ENCODE peak calls at places on chromosome 3, in nine cellular contexts. S is thyroid gland, K is GM10248, C is cardiac muscle cell, I is foreskin fibroblast, D is brain microvascular endothelial cell, X is fibroblast of the aortic adventitia, B is fibroblast of pulmonary artery, N is ovary. M is an unnamed sample.

GRCh38 chr3:129005526-129006303 is 4.6 kb downstream of the EFCC1 start:
- DNase-seq in S (peak; percentile 62), K (no peak), C (no peak), I (peak; percentile 28), D (no peak), X (peak; percentile 40), B (peak; percentile 59), N (peak; percentile 88), M (no peak)

GRCh38 chr3:28250999-28251398 is 9.6 kb downstream of the CMC1 start:
- DNase-seq in S (no peak), K (no peak), C (no peak), I (peak; percentile 26), D (no peak), X (no peak), B (no peak), N (no peak), M (no peak)

GRCh38 chr3:51530485-51530884 is 8.0 kb upstream of the RAD54L2 start:
- DNase-seq in S (no peak), K (no peak), C (no peak), I (no peak), D (no peak), X (no peak), B (no peak), N (no peak), M (no peak)

GRCh38 chr3:115272036-115272824 is 125.1 kb upstream of the ZBTB20 start:
- DNase-seq in S (no peak), K (no peak), C (no peak), I (peak; percentile 66), D (peak; percentile 51), X (peak; percentile 79), B (peak; percentile 70), N (no peak), M (no peak)

GRCh38 chr3:147775816-147776530 is 366.8 kb downstream of the ZIC1 start:
- DNase-seq in S (no peak), K (no peak), C (no peak), I (no peak), D (no peak), X (peak; percentile 78), B (peak; percentile 9), N (no peak), M (no peak)

GRCh38 chr3:52429779-52430415 is 15.0 kb downstream of the SEMA3G start:
- DNase-seq in S (no peak), K (no peak), C (no peak), I (no peak), D (peak; percentile 41), X (no peak), B (peak; percentile 32), N (peak; percentile 13), M (no peak)

GRCh38 chr3:195221015-195221853 is 49.7 kb downstream of the XXYLT1 start:
- DNase-seq in S (peak; percentile 65), K (no peak), C (no peak), I (peak; percentile 60), D (no peak), X (peak; percentile 36), B (peak; percentile 58), N (peak; percentile 56), M (no peak)

GRCh38 chr3:155382396-155383042 is 89.0 kb upstream of the STRIT1 start:
- DNase-seq in S (peak; percentile 72), K (peak; percentile 23), C (peak; percentile 87), I (peak; percentile 93), D (peak; percentile 72), X (peak; percentile 77), B (peak; percentile 65), N (peak; percentile 23), M (peak; percentile 19)

GRCh38 chr3:40398346-40398745 is 11.4 kb downstream of the ENTPD3 start:
- DNase-seq in S (no peak), K (no peak), C (peak; percentile 7), I (peak; percentile 28), D (no peak), X (peak; percentile 28), B (no peak), N (no peak), M (no peak)

GRCh38 chr3:82783188-82783587 is 1021.7 kb upstream of the GBE1 start:
- DNase-seq in S (no peak), K (no peak), C (no peak), I (no peak), D (no peak), X (no peak), B (no peak), N (no peak), M (no peak)

GRCh38 chr3:171620825-171621434 is 160.7 kb upstream of the TNIK start:
- DNase-seq in S (no peak), K (no peak), C (no peak), I (peak; percentile 27), D (peak; percentile 83), X (peak; percentile 44), B (peak; percentile 41), N (no peak), M (no peak)

GRCh38 chr3:53244281-53244680 is 11.5 kb downstream of the TKT start:
- DNase-seq in S (no peak), K (no peak), C (no peak), I (no peak), D (no peak), X (no peak), B (no peak), N (no peak), M (no peak)

GRCh38 chr3:128903501-128903900 is 24.1 kb downstream of the ACAD9 start:
- DNase-seq in S (no peak), K (no peak), C (no peak), I (no peak), D (no peak), X (no peak), B (no peak), N (no peak), M (no peak)

GRCh38 chr3:39779511-39780230 is 29.7 kb upstream of the MYRIP start:
- DNase-seq in S (no peak), K (no peak), C (no peak), I (no peak), D (no peak), X (no peak), B (no peak), N (no peak), M (no peak)

GRCh38 chr3:4888913-4889846 is 90.1 kb upstream of the BHLHE40 start:
- DNase-seq in S (no peak), K (peak; percentile 50), C (no peak), I (no peak), D (no peak), X (no peak), B (peak; percentile 30), N (no peak), M (no peak)

GRCh38 chr3:38471260-38471857 is 17.7 kb downstream of the ACVR2B start:
- DNase-seq in S (no peak), K (no peak), C (no peak), I (no peak), D (no peak), X (no peak), B (no peak), N (no peak), M (no peak)

GRCh38 chr3:61841111-61841845 is 279.9 kb downstream of the PTPRG start:
- DNase-seq in S (no peak), K (no peak), C (no peak), I (peak; percentile 68), D (peak; percentile 48), X (peak; percentile 64), B (peak; percentile 84), N (no peak), M (no peak)

GRCh38 chr3:141240290-141241247 is 8.9 kb downstream of the PXYLP1 start:
- DNase-seq in S (no peak), K (no peak), C (no peak), I (peak; percentile 63), D (no peak), X (no peak), B (peak; percentile 62), N (no peak), M (no peak)

GRCh38 chr3:196016485-196016884 is 65.4 kb downstream of the TFRC start:
- DNase-seq in S (no peak), K (no peak), C (no peak), I (peak; percentile 83), D (peak; percentile 82), X (peak; percentile 67), B (peak; percentile 58), N (no peak), M (no peak)

DNA sequence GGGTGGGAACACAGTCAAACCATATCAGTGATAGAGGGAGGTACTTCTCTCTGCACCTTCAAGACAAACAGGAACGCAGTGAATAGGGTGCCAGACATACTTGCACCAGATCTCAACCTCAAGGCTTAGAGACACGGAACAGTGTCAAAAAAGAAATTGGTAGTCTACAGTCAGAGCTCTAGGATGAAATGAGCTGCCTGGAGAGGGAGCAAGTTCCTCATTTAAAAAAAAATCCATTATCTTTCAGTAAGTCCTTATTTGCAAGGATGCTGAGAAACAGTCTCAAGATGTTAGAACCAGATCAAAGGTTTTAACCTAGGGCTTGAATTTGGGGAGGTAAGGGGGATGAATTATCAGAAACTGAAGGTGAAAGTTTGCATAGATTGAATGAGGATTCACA is 20.2 kb upstream of the LMCD1 start:
- DNase-seq in S (no peak), K (no peak), C (no peak), I (peak; percentile 51), D (no peak), X (peak; percentile 53), B (no peak), N (no peak), M (no peak)
- TF ChIP-seq CTCF in S (no peak), K (no peak), C (peak; percentile 12), I (no peak), D (peak; percentile 19), X (no peak), B (no peak), N (no peak), M (no peak)

DNA sequence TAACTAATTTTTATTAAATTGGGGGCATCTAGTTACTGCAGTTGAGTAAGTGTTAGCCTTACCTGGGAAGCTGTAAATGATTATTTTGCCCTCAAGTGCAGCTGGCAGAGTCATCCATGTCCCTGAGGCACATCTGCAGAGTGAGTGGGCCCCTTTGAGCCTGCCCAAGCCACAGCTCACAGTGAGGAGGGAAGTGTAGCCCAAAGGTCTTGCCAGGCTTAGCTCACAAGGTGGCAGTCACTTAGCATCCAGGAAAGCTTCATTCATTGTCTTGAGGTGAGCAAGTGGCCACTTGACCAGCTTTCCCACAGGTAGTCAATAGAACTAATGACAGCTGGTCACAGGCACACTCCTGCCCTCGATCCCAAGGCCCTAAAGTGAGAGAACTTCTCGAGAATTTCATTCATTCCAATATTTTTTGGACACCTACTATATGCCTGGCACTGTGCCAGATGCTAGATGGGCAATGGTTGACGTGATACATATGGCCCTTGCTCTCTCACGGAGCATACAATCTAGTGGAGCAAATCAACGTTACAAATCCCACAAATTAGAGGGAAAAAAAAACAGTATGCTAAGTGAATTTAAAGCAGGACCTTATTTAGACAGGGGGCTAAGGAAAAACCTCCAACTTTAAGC is 163.3 kb upstream of the IL12A start:
- DNase-seq in S (no peak), K (no peak), C (peak; percentile 27), I (no peak), D (no peak), X (peak; percentile 13), B (no peak), N (no peak), M (no peak)
- TF ChIP-seq CTCF in S (no peak), K (no peak), C (no peak), I (no peak), D (no peak), X (no peak), B (no peak), N (no peak), M (no peak)

GRCh38 chr3:57152150-57152549 is 13.0 kb downstream of the IL17RD start:
- DNase-seq in S (no peak), K (no peak), C (peak; percentile 25), I (peak; percentile 36), D (no peak), X (peak; percentile 46), B (no peak), N (no peak), M (no peak)
- TF ChIP-seq CTCF in S (no peak), K (no peak), C (peak; percentile 22), I (no peak), D (peak; percentile 60), X (peak; percentile 58), B (peak; percentile 19), N (no peak), M (no peak)

GRCh38 chr3:133821767-133822638 is 16.4 kb downstream of the SRPRB start:
- DNase-seq in S (peak; percentile 27), K (no peak), C (peak; percentile 39), I (peak; percentile 78), D (peak; percentile 55), X (peak; percentile 76), B (peak; percentile 38), N (peak; percentile 43), M (no peak)
- TF ChIP-seq CTCF in S (no peak), K (no peak), C (no peak), I (no peak), D (no peak), X (peak; percentile 47), B (no peak), N (no peak), M (no peak)

M was measured in D721Med.